ENCODE peak calls at places on chromosomes 4 and X, in ten cellular contexts. J is neural progenitor cell; Y is stromal cell of bone marrow; F is NCI-H1092; Q is stimulated activated CD4-positive, alpha-beta T cell treated with anti-CD3 and anti-CD28 coated beads, Interleukin-4, amount 100 ng/mL, for 48 hours; V is psoas muscle; T is AG10803; I is GM03348; G is GM23248; M is LoVo. P is an unnamed sample.
A peak's percentile ranks its signal among the peaks of the same experiment; 100 is the strongest.

GRCh38 chr4:113390850-113391249 is 341.4 kb downstream of the ANK2 start:
- DNase-seq in J (no peak), Y (no peak), F (no peak), Q (no peak), V (no peak), T (no peak), I (no peak), G (no peak), M (no peak), P (no peak)

GRCh38 chr4:159280442-159281172 is 177.7 kb downstream of the RAPGEF2 start:
- DNase-seq in J (no peak), Y (no peak), F (no peak), Q (no peak), V (no peak), T (no peak), I (no peak), G (no peak), M (peak; percentile 83), P (no peak)

GRCh38 chr4:10524196-10524833 is 67.1 kb upstream of the ZNF518B start:
- DNase-seq in J (no peak), Y (no peak), F (no peak), Q (no peak), V (no peak), T (no peak), I (no peak), G (no peak), M (no peak), P (no peak)

GRCh38 chrX:76555816-76556215 is 128.3 kb downstream of the MAGEE1 start:
- DNase-seq in J (peak; percentile 78), Y (no peak), F (no peak), Q (no peak), V (no peak), T (peak; percentile 3), I (no peak), G (peak; percentile 35), M (no peak), P (peak; percentile 32)

GRCh38 chrX:48597353-48598264 is at the start of gene WDR13:
- DNase-seq in J (peak; percentile 85), Y (peak; percentile 85), F (peak; percentile 92), Q (peak; percentile 76), V (peak; percentile 92), T (peak; percentile 94), I (peak; percentile 93), G (peak; percentile 93), M (peak; percentile 91), P (peak; percentile 95)

GRCh38 chr4:53974561-53974960 is 89.8 kb downstream of the CHIC2 start:
- DNase-seq in J (no peak), Y (no peak), F (no peak), Q (no peak), V (no peak), T (peak; percentile 19), I (no peak), G (no peak), M (no peak), P (peak; percentile 18)

GRCh38 chr4:52126946-52127345 is 75.8 kb downstream of the SPATA18 start:
- DNase-seq in J (no peak), Y (peak; percentile 80), F (no peak), Q (no peak), V (no peak), T (peak; percentile 23), I (no peak), G (peak; percentile 45), M (no peak), P (peak; percentile 84)

GRCh38 chr4:112898357-112899141 is 150.9 kb upstream of the ANK2 start:
- DNase-seq in J (peak; percentile 34), Y (no peak), F (no peak), Q (no peak), V (no peak), T (peak; percentile 15), I (peak; percentile 26), G (peak; percentile 65), M (no peak), P (no peak)

GRCh38 chrX:11741574-11741973 is 16.5 kb upstream of the MSL3 start:
- DNase-seq in J (no peak), Y (no peak), F (no peak), Q (no peak), V (no peak), T (no peak), I (no peak), G (no peak), M (no peak), P (no peak)

GRCh38 chr4:48913346-48913745 is 6.8 kb upstream of the OCIAD2 start:
- DNase-seq in J (no peak), Y (peak; percentile 70), F (no peak), Q (no peak), V (no peak), T (peak; percentile 70), I (peak; percentile 59), G (peak; percentile 90), M (no peak), P (peak; percentile 97)

GRCh38 chr4:112770111-112770510 is 133.2 kb downstream of the LARP7 start:
- DNase-seq in J (no peak), Y (no peak), F (no peak), Q (no peak), V (no peak), T (no peak), I (no peak), G (no peak), M (no peak), P (no peak)

P was measured in fibroblast of mammary gland.